ENCODE peak calls at places on chromosomes 16 and 17, in seven cellular contexts. R, Z, D, T, W, Y and E are unnamed samples. For H3K4me1, the result is how much of the 10 kb centered on the place peaks cover.

GRCh38 chr17:65085397-65085796 is 28.9 kb upstream of the GNA13 start:
- DNase-seq in Y (no peak), W (no peak), T (no peak), D (no peak), R (peak), Z (no peak), E (no peak)

GRCh38 chr16:17555176-17555575 is 84.4 kb upstream of the XYLT1 start:
- DNase-seq in Z (no peak), T (no peak), R (no peak), D (no peak), W (no peak), Y (peak), E (no peak)

GRCh38 chr17:52673791-52674190 is 515.3 kb upstream of the CA10 start:
- DNase-seq in W (no peak), R (no peak), T (no peak), D (no peak), Z (no peak), Y (no peak), E (no peak)

GRCh38 chr16:56974549-56975300 is 13.0 kb downstream of the CETP start:
- DNase-seq in W (no peak), Y (no peak), T (no peak), Z (no peak), R (no peak), D (no peak), E (no peak)

GRCh38 chr17:15463363-15463762 is 4.1 kb downstream of the CDRT4 start:
- DNase-seq in R (peak), Z (no peak), D (no peak), Y (peak), W (no peak), T (no peak), E (no peak)

GRCh38 chr16:56421313-56421712 is 4.0 kb downstream of the AMFR start:
- DNase-seq in Z (no peak), Y (no peak), T (no peak), D (no peak), W (no peak), R (no peak), E (no peak)

GRCh38 chr16:50067290-50067853 is 1.6 kb downstream of the HEATR3 start:
- DNase-seq in D (no peak), Y (peak), W (no peak), Z (no peak), R (peak), T (no peak), E (peak)

GRCh38 chr17:48625502-48626201 is 506 bp downstream of the HOXB9 start:
- DNase-seq in R (no peak), D (no peak), Y (no peak), W (no peak), T (no peak), Z (no peak), E (no peak)

GRCh38 chr16:80996688-80997138 is 10.0 kb downstream of the CMC2 start:
- DNase-seq in Y (no peak), R (no peak), W (no peak), D (no peak), T (no peak), Z (no peak), E (no peak)

GRCh38 chr17:38333635-38334295 is 10.0 kb downstream of the GPR179 start:
- DNase-seq in W (no peak), Y (no peak), D (peak), Z (peak), R (peak), T (no peak), E (peak)

GRCh38 chr16:86459266-86459665 is 51.1 kb upstream of the FOXF1 start:
- DNase-seq in Y (no peak), T (no peak), W (no peak), D (no peak), Z (no peak), R (no peak), E (no peak)

GRCh38 chr16:82092711-82093110 is 57.7 kb downstream of the HSD17B2 start:
- DNase-seq in Y (peak), T (no peak), D (no peak), Z (no peak), W (no peak), R (no peak), E (no peak)

GRCh38 chr17:50150354-50151040 is at the start of gene PPP1R9B:
- DNase-seq in R (no peak), W (no peak), T (no peak), Z (no peak), Y (no peak), D (no peak), E (no peak)
- H3K4me1 ChIP-seq in R (under half), W (under half), T (half or more), Z (half or more), Y (under half), D (half or more), E (half or more)

GRCh38 chr16:28880955-28881354 is 2.7 kb downstream of the ATP2A1 start:
- DNase-seq in D (no peak), Z (no peak), T (no peak), W (no peak), Y (no peak), R (no peak), E (no peak)
- H3K4me1 ChIP-seq in D (under half), Z (under half), T (under half), W (under half), Y (under half), R (under half), E (under half)

DNA sequence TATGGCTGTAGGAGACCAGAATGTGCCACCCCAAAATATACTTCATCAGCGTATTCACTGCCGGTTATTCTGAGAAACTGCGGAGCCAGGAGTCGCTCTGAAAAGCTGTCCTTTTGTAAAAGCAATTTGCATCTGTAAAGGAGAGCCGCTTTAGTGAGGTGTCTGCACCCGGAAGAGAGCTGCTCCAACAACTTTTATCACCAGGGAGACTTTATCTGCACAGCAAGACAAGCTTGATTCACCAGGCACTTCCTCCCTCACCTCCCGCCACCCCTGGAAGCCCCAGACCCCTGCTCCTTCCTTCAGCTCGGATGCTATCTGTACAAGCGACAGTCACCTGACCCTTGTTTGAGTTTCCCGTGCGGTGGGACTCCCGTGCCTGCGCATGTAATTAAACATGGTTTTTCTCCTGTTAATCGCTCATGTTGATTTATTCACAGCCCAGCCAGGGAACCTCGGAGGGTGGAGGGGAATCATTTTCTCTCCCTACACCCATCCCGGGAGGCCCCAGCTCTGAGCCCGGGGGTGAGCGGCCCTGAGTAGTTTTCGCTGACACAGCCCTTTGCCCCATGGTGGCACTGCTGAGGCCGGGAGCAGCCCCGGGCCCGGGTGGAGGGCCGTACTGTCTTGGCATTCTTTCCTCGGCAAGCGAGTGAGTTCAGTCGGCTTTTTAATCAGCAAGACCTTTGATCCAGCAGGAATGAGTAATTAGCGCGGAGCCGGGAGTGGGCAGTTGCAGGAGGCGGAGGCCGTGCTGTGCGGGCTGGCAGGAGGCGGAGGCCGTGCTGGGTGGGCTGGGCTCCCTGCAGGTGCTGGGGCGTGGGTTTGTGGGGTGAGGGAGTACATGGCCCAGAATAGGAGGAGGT is 222.7 kb upstream of the CIBAR2 start:
- DNase-seq in T (no peak), R (peak), Z (no peak), Y (peak), W (no peak), D (no peak), E (no peak)
- H3K4me1 ChIP-seq in T (under half), R (under half), Z (under half), Y (under half), W (under half), D (under half), E (under half)

GRCh38 chr16:70570967-70571570 is 47.5 kb downstream of the SF3B3 start:
- DNase-seq in Y (no peak), T (no peak), Z (no peak), D (no peak), R (no peak), W (no peak), E (no peak)

GRCh38 chr16:70573451-70574121 is 50.0 kb downstream of the SF3B3 start:
- DNase-seq in R (peak), W (no peak), Y (peak), D (no peak), Z (no peak), T (no peak), E (no peak)

GRCh38 chr16:70572050-70572925 is 48.7 kb downstream of the SF3B3 start:
- DNase-seq in Y (no peak), W (no peak), R (peak), Z (no peak), D (no peak), T (no peak), E (no peak)

GRCh38 chr16:70571623-70572022 is 48.0 kb downstream of the SF3B3 start:
- DNase-seq in W (no peak), Y (no peak), R (no peak), Z (no peak), T (no peak), D (no peak), E (no peak)

DNA sequence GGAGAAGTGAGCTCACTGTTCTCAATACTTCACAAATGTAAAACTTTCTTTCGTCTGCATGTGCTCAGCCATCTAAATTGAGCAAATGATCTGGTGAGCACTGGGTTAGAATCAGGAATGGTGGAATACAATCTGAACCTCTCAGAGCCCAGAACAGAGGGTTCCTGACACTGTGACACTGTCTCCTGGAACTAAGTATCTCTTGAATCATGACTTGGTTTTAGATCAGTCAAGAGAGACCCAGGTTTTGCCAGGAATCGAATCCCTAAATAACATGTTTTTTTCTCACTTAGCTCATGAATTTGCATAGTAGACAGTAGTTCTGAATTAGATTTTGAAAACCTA is 49.3 kb downstream of the SF3B3 start:
- DNase-seq in T (no peak), Z (no peak), Y (no peak), R (no peak), W (no peak), D (no peak), E (no peak)
- H3K4me1 ChIP-seq in T (half or more), Z (half or more), Y (under half), R (under half), W (under half), D (under half), E (under half)